ENCODE peak calls at places on chromosomes 4 and X, in four cellular contexts. A is CD8-positive, alpha-beta memory T cell; G is GM18507; Q is right cardiac atrium. H is an unnamed sample.
A peak's percentile ranks its signal among the peaks of the same experiment; 100 is the strongest.

GRCh38 chr4:144313370-144313769 is 172.9 kb upstream of the GYPA start:
- DNase-seq in A (no peak), Q (no peak), G (no peak), H (no peak)

GRCh38 chrX:134743121-134743520 is 84.8 kb upstream of the PLAC1 start:
- DNase-seq in A (no peak), G (no peak), Q (no peak), H (no peak)

GRCh38 chrX:65723706-65724105 is 56.3 kb downstream of the MSN start:
- DNase-seq in A (peak; percentile 59), G (peak; percentile 9), Q (no peak), H (no peak)

GRCh38 chr4:174907508-174907907 is 10.7 kb upstream of the ADAM29 start:
- DNase-seq in A (no peak), G (no peak), Q (no peak), H (no peak)

GRCh38 chr4:26030260-26030667 is 116.2 kb downstream of the SMIM20 start:
- DNase-seq in A (no peak), G (no peak), Q (no peak), H (no peak)

GRCh38 chr4:182642831-182643230 is 274.4 kb downstream of the DCTD start:
- DNase-seq in Q (no peak), G (no peak), A (no peak), H (no peak)

GRCh38 chr4:63505714-63506460 is 903.4 kb downstream of the TECRL start:
- DNase-seq in G (no peak), A (no peak), Q (no peak), H (no peak)

GRCh38 chr4:25951390-25951952 is 37.5 kb downstream of the SMIM20 start:
- DNase-seq in G (no peak), A (no peak), Q (no peak), H (no peak)

GRCh38 chrX:77017093-77017492 is 430.1 kb upstream of the FGF16 start:
- DNase-seq in Q (no peak), A (no peak), G (no peak), H (no peak)

H was measured in putamen.